ENCODE peak calls at places on chromosome 1, in five cellular contexts. J is heart left ventricle, Y is uterus, T is adrenal gland, E is psoas muscle. X is an unnamed sample.

GRCh38 chr1:64248065-64248464 is 44.6 kb downstream of the UBE2U start:
- DNase-seq in T (no peak), E (no peak), J (no peak), Y (no peak), X (no peak)

GRCh38 chr1:216723274-216723780 is at the start of gene ESRRG:
- DNase-seq in E (peak; percentile 70), T (peak; percentile 70), Y (no peak), J (peak; percentile 77), X (peak; percentile 74)

GRCh38 chr1:61997123-61997522 is 197.5 kb upstream of the L1TD1 start:
- DNase-seq in Y (no peak), J (no peak), E (no peak), T (no peak), X (no peak)

GRCh38 chr1:171798311-171798710 is 16.9 kb downstream of the METTL13 start:
- DNase-seq in E (no peak), T (peak; percentile 40), J (no peak), Y (no peak), X (no peak)

GRCh38 chr1:227828773-227829172 is 13.3 kb downstream of the PRSS38 start:
- DNase-seq in Y (no peak), E (no peak), T (no peak), J (no peak), X (no peak)

GRCh38 chr1:205028954-205029353 is 14.1 kb upstream of the CNTN2 start:
- DNase-seq in T (no peak), J (no peak), E (no peak), Y (no peak), X (no peak)

GRCh38 chr1:156126043-156126700 is 11.7 kb downstream of the LMNA start:
- DNase-seq in Y (peak; percentile 96), E (peak; percentile 94), J (peak; percentile 95), T (peak; percentile 92), X (peak; percentile 79)

GRCh38 chr1:207908112-207908734 is 2.7 kb downstream of the CD34 start:
- DNase-seq in E (peak; percentile 70), J (peak; percentile 81), T (no peak), Y (peak; percentile 46), X (no peak)

GRCh38 chr1:182404764-182405163 is 4.3 kb upstream of the TEDDM1 start:
- DNase-seq in Y (no peak), T (no peak), J (no peak), E (no peak), X (no peak)

GRCh38 chr1:21338568-21339401 is 48.5 kb upstream of the ECE1 start:
- DNase-seq in J (peak; percentile 87), E (peak; percentile 94), T (peak; percentile 69), Y (peak; percentile 91), X (peak; percentile 81)
- H3K4me1 ChIP-seq in J (peaks cover 82% of the 10 kb centered on the region), E (peaks cover 57% of the 10 kb centered on the region), T (peaks cover 93% of the 10 kb centered on the region), Y (peaks cover 47% of the 10 kb centered on the region), X (peaks cover 66% of the 10 kb centered on the region)

DNA sequence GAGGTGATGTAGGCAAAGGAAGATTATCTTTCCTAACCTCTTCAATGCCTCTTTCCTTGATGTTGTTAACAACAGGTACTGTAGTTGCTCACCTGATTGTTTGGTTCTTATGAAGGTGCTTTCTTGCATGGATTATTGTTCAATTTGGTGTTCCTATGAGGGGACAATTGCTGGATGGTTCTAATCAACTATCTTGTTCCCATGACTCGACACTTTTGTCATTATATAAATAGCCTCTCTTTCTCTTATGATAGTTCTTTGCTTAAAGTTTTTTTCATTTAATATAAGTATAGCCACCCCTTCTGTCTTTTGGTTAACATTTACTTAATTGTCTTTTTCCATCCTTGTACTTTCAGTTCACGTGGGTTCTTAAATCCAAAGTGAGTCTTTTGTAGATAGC is 35.5 kb downstream of the OR10R2 start:
- DNase-seq in Y (no peak), T (no peak), J (no peak), E (no peak), X (no peak)
- H3K4me1 ChIP-seq in Y (no peaks in the 10 kb centered on the region), T (no peaks in the 10 kb centered on the region), J (no peaks in the 10 kb centered on the region), E (no peaks in the 10 kb centered on the region), X (no peaks in the 10 kb centered on the region)

GRCh38 chr1:151049458-151049857 is 1.9 kb downstream of the C1orf56 start:
- DNase-seq in J (no peak), Y (no peak), T (no peak), E (no peak), X (no peak)
- H3K4me1 ChIP-seq in J (peaks cover 9% of the 10 kb centered on the region), Y (no peaks in the 10 kb centered on the region), T (peaks cover 11% of the 10 kb centered on the region), E (peaks cover 18% of the 10 kb centered on the region), X (peaks cover 17% of the 10 kb centered on the region)

GRCh38 chr1:46948629-46949282 is 7.5 kb upstream of the CYP4A11 start:
- DNase-seq in Y (no peak), T (no peak), J (no peak), E (no peak), X (no peak)
- H3K4me1 ChIP-seq in Y (no peaks in the 10 kb centered on the region), T (no peaks in the 10 kb centered on the region), J (no peaks in the 10 kb centered on the region), E (no peaks in the 10 kb centered on the region), X (no peaks in the 10 kb centered on the region)

GRCh38 chr1:169570172-169570574 is 16.1 kb downstream of the F5 start:
- DNase-seq in J (no peak), T (no peak), E (no peak), Y (no peak), X (no peak)
- H3K4me1 ChIP-seq in J (no peaks in the 10 kb centered on the region), T (no peaks in the 10 kb centered on the region), E (no peaks in the 10 kb centered on the region), Y (no peaks in the 10 kb centered on the region), X (no peaks in the 10 kb centered on the region)

DNA sequence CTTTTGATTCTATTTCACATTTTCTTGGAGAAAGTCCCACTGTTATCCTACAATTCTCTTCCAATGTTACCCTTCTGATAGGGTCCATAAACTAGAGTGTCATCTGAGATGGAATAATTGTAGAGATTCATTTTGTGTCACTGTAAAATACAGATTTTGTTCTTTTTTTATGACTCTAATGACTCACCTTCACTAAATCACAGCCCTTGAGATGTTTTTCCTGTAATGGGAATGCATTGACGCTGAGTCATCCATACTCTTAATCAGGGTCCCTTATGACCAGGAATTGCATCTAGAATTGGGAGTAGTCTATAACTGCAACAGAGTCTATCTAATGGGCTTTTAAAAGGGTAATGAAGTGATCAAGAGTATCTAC is 315.5 kb downstream of the TGFB2 start:
- DNase-seq in T (no peak), J (no peak), E (no peak), Y (no peak), X (no peak)
- H3K4me1 ChIP-seq in T (no peaks in the 10 kb centered on the region), J (no peaks in the 10 kb centered on the region), E (peaks cover 10% of the 10 kb centered on the region), Y (no peaks in the 10 kb centered on the region), X (peaks cover 31% of the 10 kb centered on the region)